ENCODE peak calls at places on chromosome 14, in seven cellular contexts. O is right cardiac atrium; Z is ELF-1; F is naive thymus-derived CD8-positive, alpha-beta T cell; T is lower leg skin; D is stimulated activated CD4-positive, alpha-beta T cell treated with anti-CD3 and anti-CD28 coated beads, Interleukin-4, amount 100 ng/mL, for 48 hours; Q is transverse colon. V is an unnamed sample.

GRCh38 chr14:55071870-55072640 is 20.6 kb downstream of the MAPK1IP1L start:
- DNase-seq in O (no peak), Z (no peak), F (no peak), T (no peak), D (no peak), Q (no peak), V (no peak)

GRCh38 chr14:52716160-52716559 is 9.2 kb downstream of the PSMC6 start:
- DNase-seq in O (no peak), Z (no peak), F (no peak), T (no peak), D (no peak), Q (no peak), V (no peak)

GRCh38 chr14:91123201-91123600 is 9.3 kb downstream of the DGLUCY start:
- DNase-seq in O (no peak), Z (no peak), F (no peak), T (no peak), D (no peak), Q (no peak), V (no peak)

GRCh38 chr14:68144051-68144681 is 324.6 kb downstream of the RAD51B start:
- DNase-seq in O (no peak), Z (no peak), F (no peak), T (peak), D (no peak), Q (peak), V (no peak)

GRCh38 chr14:98366429-98366828 is 905.6 kb downstream of the BCL11B start:
- DNase-seq in O (no peak), Z (no peak), F (no peak), T (no peak), D (no peak), Q (no peak), V (no peak)

GRCh38 chr14:93708311-93708734 is 80.0 kb downstream of the PRIMA1 start:
- DNase-seq in O (no peak), Z (no peak), F (no peak), T (no peak), D (no peak), Q (no peak), V (no peak)

GRCh38 chr14:31829256-31829923 is 247.7 kb upstream of the ARHGAP5 start:
- DNase-seq in O (no peak), Z (peak), F (no peak), T (no peak), D (no peak), Q (no peak), V (no peak)

GRCh38 chr14:93056840-93057585 is 58.7 kb downstream of the ITPK1 start:
- DNase-seq in O (peak), Z (no peak), F (no peak), T (no peak), D (no peak), Q (no peak), V (no peak)

GRCh38 chr14:73795974-73796373 is 55.7 kb upstream of the PTGR2 start:
- DNase-seq in O (no peak), Z (peak), F (no peak), T (no peak), D (no peak), Q (peak), V (no peak)

GRCh38 chr14:29529418-29529817 is 398.2 kb downstream of the PRKD1 start:
- DNase-seq in O (no peak), Z (no peak), F (no peak), T (no peak), D (no peak), Q (no peak), V (no peak)

GRCh38 chr14:89452281-89452680 is 35.2 kb upstream of the FOXN3 start:
- DNase-seq in O (no peak), Z (no peak), F (no peak), T (no peak), D (no peak), Q (no peak), V (no peak)

GRCh38 chr14:51836417-51836816 is 24.0 kb upstream of the GNG2 start:
- DNase-seq in O (no peak), Z (no peak), F (no peak), T (no peak), D (no peak), Q (no peak), V (no peak)

GRCh38 chr14:58141893-58142292 is 10.1 kb downstream of the ARMH4 start:
- DNase-seq in O (no peak), Z (no peak), F (no peak), T (no peak), D (no peak), Q (no peak), V (no peak)

GRCh38 chr14:105532735-105533141 is 6.4 kb downstream of the TMEM121 start:
- DNase-seq in O (no peak), Z (peak), F (no peak), T (no peak), D (no peak), Q (no peak), V (no peak)

GRCh38 chr14:31287294-31287972 is 79.8 kb upstream of the HECTD1 start:
- DNase-seq in O (no peak), Z (no peak), F (no peak), T (no peak), D (no peak), Q (no peak), V (no peak)

GRCh38 chr14:64926398-64926995 is 12.2 kb downstream of the CHURC1 start:
- DNase-seq in O (no peak), Z (no peak), F (no peak), T (no peak), D (no peak), Q (no peak), V (no peak)